ENCODE peak calls at places on chromosomes 4 and X, in seven cellular contexts. Y is stimulated activated CD4-positive, alpha-beta T cell treated with anti-CD3 and anti-CD28 coated beads, TNF-alpha, amount 100 ng/mL, for 48 hours; I is Caki2; G is CD4-positive, alpha-beta T cell; F is posterior cingulate gyrus; P is IMR-90; J is esophagus squamous epithelium. D is an unnamed sample.

GRCh38 chr4:44425614-44426208 is 22.9 kb downstream of the KCTD8 start:
- DNase-seq in J (no peak), Y (no peak), I (peak), G (no peak), P (peak), F (peak), D (no peak)

GRCh38 chr4:186765673-186766546 is 42.3 kb upstream of the FAT1 start:
- DNase-seq in Y (no peak), F (no peak), G (no peak), P (no peak), I (peak), J (no peak), D (no peak)

GRCh38 chrX:52574416-52575275 is 57.8 kb upstream of the XAGE1B start:
- DNase-seq in G (peak), F (no peak), Y (no peak), P (peak), J (no peak), I (peak), D (peak)

GRCh38 chr4:168880087-168880675 is 129.9 kb downstream of the CBR4 start:
- DNase-seq in J (no peak), G (no peak), P (peak), F (no peak), I (no peak), Y (no peak), D (no peak)

GRCh38 chrX:150696264-150696789 is 3.1 kb downstream of the MTMR1 start:
- DNase-seq in P (no peak), G (no peak), Y (no peak), F (no peak), I (no peak), J (no peak), D (no peak)

GRCh38 chr4:67700119-67700873 is 659 bp downstream of the UBA6 start:
- DNase-seq in I (no peak), F (no peak), P (peak), J (no peak), G (no peak), Y (no peak), D (no peak)

GRCh38 chr4:137124278-137124932 is 407.9 kb downstream of the PCDH18 start:
- DNase-seq in G (no peak), I (peak), F (no peak), J (no peak), P (peak), Y (no peak), D (peak)

GRCh38 chr4:100848865-100849264 is 331.0 kb upstream of the EMCN start:
- DNase-seq in I (no peak), P (no peak), Y (no peak), J (no peak), G (no peak), F (no peak), D (no peak)

GRCh38 chrX:77446029-77446585 is 1.1 kb upstream of the FGF16 start:
- DNase-seq in Y (no peak), G (no peak), J (no peak), I (no peak), F (no peak), P (no peak), D (no peak)

GRCh38 chrX:26783512-26784225 is 567.7 kb downstream of the MAGEB5 start:
- DNase-seq in F (no peak), J (no peak), G (no peak), I (no peak), Y (no peak), P (peak), D (no peak)

GRCh38 chrX:20399728-20400414 is 133.2 kb upstream of the RPS6KA3 start:
- DNase-seq in Y (no peak), P (no peak), J (no peak), F (no peak), G (no peak), I (no peak), D (no peak)

GRCh38 chr4:112234952-112235609 is 3.5 kb downstream of the AP1AR start:
- DNase-seq in G (peak), P (peak), Y (no peak), J (no peak), F (peak), I (peak), D (no peak)

GRCh38 chr4:9704551-9705332 is 76.7 kb upstream of the DRD5 start:
- DNase-seq in F (no peak), Y (no peak), I (no peak), P (no peak), J (no peak), G (no peak), D (no peak)

GRCh38 chr4:26298198-26298950 is 22.4 kb upstream of the RBPJ start:
- DNase-seq in G (no peak), P (peak), F (no peak), I (no peak), Y (no peak), J (no peak), D (no peak)

GRCh38 chr4:151641167-151641566 is 119.6 kb downstream of the GATB start:
- DNase-seq in J (no peak), I (peak), P (peak), F (no peak), G (no peak), Y (no peak), D (no peak)

D was measured in NCI-H1105.